ENCODE peak calls at places on chromosomes 2 and 18, in five cellular contexts. One of them, this sample, is unnamed.

GRCh38 chr2:94986392-94986963 is 39.0 kb upstream of the MAL start:
- DNase-seq in activated CD8-positive, alpha-beta T cell treated with anti-CD3 and anti-CD28 coated beads for 36 hours: peak; percentile 73
- DNase-seq in mesothelial cell of epicardium: peak; percentile 54
- DNase-seq in cardiac fibroblast: peak; percentile 75
- DNase-seq in fibroblast of lung: peak; percentile 73
- DNase-seq in this sample: peak; percentile 61

GRCh38 chr2:30267576-30267975 is 36.2 kb downstream of the LBH start:
- DNase-seq in activated CD8-positive, alpha-beta T cell treated with anti-CD3 and anti-CD28 coated beads for 36 hours: peak; percentile 63
- DNase-seq in mesothelial cell of epicardium: no peak
- DNase-seq in cardiac fibroblast: no peak
- DNase-seq in fibroblast of lung: no peak
- DNase-seq in this sample: no peak

GRCh38 chr2:28193552-28194383 is 198.9 kb upstream of the FOSL2 start:
- DNase-seq in activated CD8-positive, alpha-beta T cell treated with anti-CD3 and anti-CD28 coated beads for 36 hours: peak; percentile 5
- DNase-seq in mesothelial cell of epicardium: no peak
- DNase-seq in cardiac fibroblast: no peak
- DNase-seq in fibroblast of lung: peak; percentile 54
- DNase-seq in this sample: no peak

GRCh38 chr2:241539616-241540374 is 18.8 kb upstream of the BOK start:
- DNase-seq in activated CD8-positive, alpha-beta T cell treated with anti-CD3 and anti-CD28 coated beads for 36 hours: no peak
- DNase-seq in mesothelial cell of epicardium: no peak
- DNase-seq in cardiac fibroblast: no peak
- DNase-seq in fibroblast of lung: no peak
- DNase-seq in this sample: no peak

GRCh38 chr2:55962910-55963309 is 39.3 kb upstream of the EFEMP1 start:
- DNase-seq in activated CD8-positive, alpha-beta T cell treated with anti-CD3 and anti-CD28 coated beads for 36 hours: no peak
- DNase-seq in mesothelial cell of epicardium: no peak
- DNase-seq in cardiac fibroblast: no peak
- DNase-seq in fibroblast of lung: no peak
- DNase-seq in this sample: no peak

GRCh38 chr2:1743396-1744150 is 742 bp downstream of the PXDN start:
- DNase-seq in activated CD8-positive, alpha-beta T cell treated with anti-CD3 and anti-CD28 coated beads for 36 hours: peak; percentile 5
- DNase-seq in mesothelial cell of epicardium: peak; percentile 66
- DNase-seq in cardiac fibroblast: peak; percentile 56
- DNase-seq in fibroblast of lung: peak; percentile 74
- DNase-seq in this sample: peak; percentile 58

GRCh38 chr2:112482309-112483046 is 522 bp downstream of the TTL start:
- DNase-seq in activated CD8-positive, alpha-beta T cell treated with anti-CD3 and anti-CD28 coated beads for 36 hours: peak; percentile 42
- DNase-seq in mesothelial cell of epicardium: peak; percentile 63
- DNase-seq in cardiac fibroblast: peak; percentile 48
- DNase-seq in fibroblast of lung: peak; percentile 47
- DNase-seq in this sample: peak; percentile 39

GRCh38 chr18:9079863-9080528 is 22.5 kb upstream of the NDUFV2 start:
- DNase-seq in activated CD8-positive, alpha-beta T cell treated with anti-CD3 and anti-CD28 coated beads for 36 hours: no peak
- DNase-seq in mesothelial cell of epicardium: peak; percentile 10
- DNase-seq in cardiac fibroblast: no peak
- DNase-seq in fibroblast of lung: no peak
- DNase-seq in this sample: no peak

GRCh38 chr2:43033466-43034241 is 192.8 kb downstream of the ZFP36L2 start:
- DNase-seq in activated CD8-positive, alpha-beta T cell treated with anti-CD3 and anti-CD28 coated beads for 36 hours: no peak
- DNase-seq in mesothelial cell of epicardium: no peak
- DNase-seq in cardiac fibroblast: no peak
- DNase-seq in fibroblast of lung: no peak
- DNase-seq in this sample: no peak

GRCh38 chr2:163735692-163736432 is at the start of gene FIGN:
- DNase-seq in activated CD8-positive, alpha-beta T cell treated with anti-CD3 and anti-CD28 coated beads for 36 hours: no peak
- DNase-seq in mesothelial cell of epicardium: peak; percentile 81
- DNase-seq in cardiac fibroblast: peak; percentile 90
- DNase-seq in fibroblast of lung: peak; percentile 95
- DNase-seq in this sample: peak; percentile 67

GRCh38 chr18:39051013-39051412 is 1485.4 kb upstream of the CELF4 start:
- DNase-seq in activated CD8-positive, alpha-beta T cell treated with anti-CD3 and anti-CD28 coated beads for 36 hours: no peak
- DNase-seq in mesothelial cell of epicardium: no peak
- DNase-seq in cardiac fibroblast: no peak
- DNase-seq in fibroblast of lung: peak; percentile 12
- DNase-seq in this sample: no peak

GRCh38 chr2:37742286-37742685 is 70.8 kb upstream of the CDC42EP3 start:
- DNase-seq in activated CD8-positive, alpha-beta T cell treated with anti-CD3 and anti-CD28 coated beads for 36 hours: no peak
- DNase-seq in mesothelial cell of epicardium: no peak
- DNase-seq in cardiac fibroblast: peak; percentile 77
- DNase-seq in fibroblast of lung: peak; percentile 36
- DNase-seq in this sample: no peak

GRCh38 chr2:228039752-228040534 is 141.5 kb downstream of the SPHKAP start:
- DNase-seq in activated CD8-positive, alpha-beta T cell treated with anti-CD3 and anti-CD28 coated beads for 36 hours: no peak
- DNase-seq in mesothelial cell of epicardium: no peak
- DNase-seq in cardiac fibroblast: peak; percentile 53
- DNase-seq in fibroblast of lung: peak; percentile 35
- DNase-seq in this sample: no peak

GRCh38 chr2:26080356-26080755 is 46.5 kb downstream of the RAB10 start:
- DNase-seq in activated CD8-positive, alpha-beta T cell treated with anti-CD3 and anti-CD28 coated beads for 36 hours: no peak
- DNase-seq in mesothelial cell of epicardium: no peak
- DNase-seq in cardiac fibroblast: peak; percentile 55
- DNase-seq in fibroblast of lung: no peak
- DNase-seq in this sample: no peak

GRCh38 chr18:69787825-69788547 is 159.7 kb downstream of the CD226 start:
- DNase-seq in activated CD8-positive, alpha-beta T cell treated with anti-CD3 and anti-CD28 coated beads for 36 hours: no peak
- DNase-seq in mesothelial cell of epicardium: no peak
- DNase-seq in cardiac fibroblast: peak; percentile 68
- DNase-seq in fibroblast of lung: peak; percentile 67
- DNase-seq in this sample: no peak

GRCh38 chr2:170221317-170222288 is 43.7 kb downstream of the MYO3B start:
- DNase-seq in activated CD8-positive, alpha-beta T cell treated with anti-CD3 and anti-CD28 coated beads for 36 hours: no peak
- DNase-seq in mesothelial cell of epicardium: no peak
- DNase-seq in cardiac fibroblast: peak; percentile 56
- DNase-seq in fibroblast of lung: peak; percentile 68
- DNase-seq in this sample: no peak

GRCh38 chr18:43034683-43035500 is 80.6 kb downstream of the RIT2 start:
- DNase-seq in activated CD8-positive, alpha-beta T cell treated with anti-CD3 and anti-CD28 coated beads for 36 hours: no peak
- DNase-seq in mesothelial cell of epicardium: no peak
- DNase-seq in cardiac fibroblast: no peak
- DNase-seq in fibroblast of lung: no peak
- DNase-seq in this sample: no peak

GRCh38 chr2:28286678-28287077 is 106.0 kb upstream of the FOSL2 start:
- DNase-seq in activated CD8-positive, alpha-beta T cell treated with anti-CD3 and anti-CD28 coated beads for 36 hours: no peak
- DNase-seq in mesothelial cell of epicardium: no peak
- DNase-seq in cardiac fibroblast: peak; percentile 46
- DNase-seq in fibroblast of lung: peak; percentile 86
- DNase-seq in this sample: no peak

GRCh38 chr2:76298022-76298421 is 587.3 kb upstream of the GCFC2 start:
- DNase-seq in activated CD8-positive, alpha-beta T cell treated with anti-CD3 and anti-CD28 coated beads for 36 hours: no peak
- DNase-seq in mesothelial cell of epicardium: no peak
- DNase-seq in cardiac fibroblast: no peak
- DNase-seq in fibroblast of lung: no peak
- DNase-seq in this sample: no peak

GRCh38 chr2:134228493-134228903 is 25.4 kb upstream of the MGAT5 start:
- DNase-seq in activated CD8-positive, alpha-beta T cell treated with anti-CD3 and anti-CD28 coated beads for 36 hours: no peak
- DNase-seq in mesothelial cell of epicardium: no peak
- DNase-seq in cardiac fibroblast: peak; percentile 44
- DNase-seq in fibroblast of lung: no peak
- DNase-seq in this sample: no peak

GRCh38 chr2:200466703-200467418 is 43.0 kb downstream of the KCTD18 start:
- DNase-seq in activated CD8-positive, alpha-beta T cell treated with anti-CD3 and anti-CD28 coated beads for 36 hours: peak; percentile 69
- DNase-seq in mesothelial cell of epicardium: no peak
- DNase-seq in cardiac fibroblast: peak; percentile 72
- DNase-seq in fibroblast of lung: peak; percentile 86
- DNase-seq in this sample: no peak

GRCh38 chr2:235494716-235495372 is 1.0 kb downstream of the AGAP1 start:
- DNase-seq in activated CD8-positive, alpha-beta T cell treated with anti-CD3 and anti-CD28 coated beads for 36 hours: peak; percentile 15
- DNase-seq in mesothelial cell of epicardium: peak; percentile 52
- DNase-seq in cardiac fibroblast: peak; percentile 51
- DNase-seq in fibroblast of lung: peak; percentile 40
- DNase-seq in this sample: peak; percentile 22

GRCh38 chr2:109611467-109612095 is 2.2 kb downstream of the SEPTIN10 start:
- DNase-seq in activated CD8-positive, alpha-beta T cell treated with anti-CD3 and anti-CD28 coated beads for 36 hours: no peak
- DNase-seq in mesothelial cell of epicardium: no peak
- DNase-seq in cardiac fibroblast: peak; percentile 88
- DNase-seq in fibroblast of lung: peak; percentile 95
- DNase-seq in this sample: no peak

GRCh38 chr18:62710417-62710816 is 4.9 kb upstream of the PHLPP1 start:
- DNase-seq in activated CD8-positive, alpha-beta T cell treated with anti-CD3 and anti-CD28 coated beads for 36 hours: no peak
- DNase-seq in mesothelial cell of epicardium: no peak
- DNase-seq in cardiac fibroblast: no peak
- DNase-seq in fibroblast of lung: no peak
- DNase-seq in this sample: no peak

GRCh38 chr2:234863043-234863934 is 88.5 kb upstream of the SH3BP4 start:
- DNase-seq in activated CD8-positive, alpha-beta T cell treated with anti-CD3 and anti-CD28 coated beads for 36 hours: no peak
- DNase-seq in mesothelial cell of epicardium: no peak
- DNase-seq in cardiac fibroblast: peak; percentile 79
- DNase-seq in fibroblast of lung: peak; percentile 86
- DNase-seq in this sample: peak; percentile 35

GRCh38 chr2:193562031-193562430 is 1367.3 kb upstream of the TMEFF2 start:
- DNase-seq in activated CD8-positive, alpha-beta T cell treated with anti-CD3 and anti-CD28 coated beads for 36 hours: no peak
- DNase-seq in mesothelial cell of epicardium: no peak
- DNase-seq in cardiac fibroblast: no peak
- DNase-seq in fibroblast of lung: no peak
- DNase-seq in this sample: no peak

GRCh38 chr2:45242161-45242741 is 233.0 kb upstream of the SIX2 start:
- DNase-seq in activated CD8-positive, alpha-beta T cell treated with anti-CD3 and anti-CD28 coated beads for 36 hours: no peak
- DNase-seq in mesothelial cell of epicardium: no peak
- DNase-seq in cardiac fibroblast: peak; percentile 59
- DNase-seq in fibroblast of lung: peak; percentile 34
- DNase-seq in this sample: no peak

GRCh38 chr2:235773188-235773928 is 279.5 kb downstream of the AGAP1 start:
- DNase-seq in activated CD8-positive, alpha-beta T cell treated with anti-CD3 and anti-CD28 coated beads for 36 hours: no peak
- DNase-seq in mesothelial cell of epicardium: no peak
- DNase-seq in cardiac fibroblast: no peak
- DNase-seq in fibroblast of lung: no peak
- DNase-seq in this sample: no peak

GRCh38 chr2:790634-791245 is 113.5 kb upstream of the TMEM18 start:
- DNase-seq in activated CD8-positive, alpha-beta T cell treated with anti-CD3 and anti-CD28 coated beads for 36 hours: no peak
- DNase-seq in mesothelial cell of epicardium: no peak
- DNase-seq in cardiac fibroblast: no peak
- DNase-seq in fibroblast of lung: no peak
- DNase-seq in this sample: no peak

GRCh38 chr18:59610546-59611140 is 86.6 kb downstream of the CCBE1 start:
- DNase-seq in activated CD8-positive, alpha-beta T cell treated with anti-CD3 and anti-CD28 coated beads for 36 hours: no peak
- DNase-seq in mesothelial cell of epicardium: no peak
- DNase-seq in cardiac fibroblast: no peak
- DNase-seq in fibroblast of lung: no peak
- DNase-seq in this sample: no peak

GRCh38 chr2:234955091-234955511 is 3.3 kb downstream of the SH3BP4 start:
- DNase-seq in activated CD8-positive, alpha-beta T cell treated with anti-CD3 and anti-CD28 coated beads for 36 hours: no peak
- DNase-seq in mesothelial cell of epicardium: no peak
- DNase-seq in cardiac fibroblast: no peak
- DNase-seq in fibroblast of lung: no peak
- DNase-seq in this sample: no peak

GRCh38 chr2:233481368-233482142 is 85.0 kb downstream of the USP40 start:
- DNase-seq in activated CD8-positive, alpha-beta T cell treated with anti-CD3 and anti-CD28 coated beads for 36 hours: no peak
- DNase-seq in mesothelial cell of epicardium: no peak
- DNase-seq in cardiac fibroblast: no peak
- DNase-seq in fibroblast of lung: peak; percentile 17
- DNase-seq in this sample: no peak

GRCh38 chr2:197437380-197437779 is 2.6 kb upstream of the SF3B1 start:
- DNase-seq in activated CD8-positive, alpha-beta T cell treated with anti-CD3 and anti-CD28 coated beads for 36 hours: no peak
- DNase-seq in mesothelial cell of epicardium: no peak
- DNase-seq in cardiac fibroblast: no peak
- DNase-seq in fibroblast of lung: no peak
- DNase-seq in this sample: no peak

GRCh38 chr2:10028407-10028987 is 14.9 kb upstream of the KLF11 start:
- DNase-seq in activated CD8-positive, alpha-beta T cell treated with anti-CD3 and anti-CD28 coated beads for 36 hours: no peak
- DNase-seq in mesothelial cell of epicardium: no peak
- DNase-seq in cardiac fibroblast: no peak
- DNase-seq in fibroblast of lung: no peak
- DNase-seq in this sample: no peak
- TF ChIP-seq CTCF in activated CD8-positive, alpha-beta T cell treated with anti-CD3 and anti-CD28 coated beads for 36 hours: no peak
- TF ChIP-seq CTCF in mesothelial cell of epicardium: no peak
- TF ChIP-seq CTCF in cardiac fibroblast: no peak
- TF ChIP-seq CTCF in fibroblast of lung: no peak
- TF ChIP-seq CTCF in this sample: no peak

DNA sequence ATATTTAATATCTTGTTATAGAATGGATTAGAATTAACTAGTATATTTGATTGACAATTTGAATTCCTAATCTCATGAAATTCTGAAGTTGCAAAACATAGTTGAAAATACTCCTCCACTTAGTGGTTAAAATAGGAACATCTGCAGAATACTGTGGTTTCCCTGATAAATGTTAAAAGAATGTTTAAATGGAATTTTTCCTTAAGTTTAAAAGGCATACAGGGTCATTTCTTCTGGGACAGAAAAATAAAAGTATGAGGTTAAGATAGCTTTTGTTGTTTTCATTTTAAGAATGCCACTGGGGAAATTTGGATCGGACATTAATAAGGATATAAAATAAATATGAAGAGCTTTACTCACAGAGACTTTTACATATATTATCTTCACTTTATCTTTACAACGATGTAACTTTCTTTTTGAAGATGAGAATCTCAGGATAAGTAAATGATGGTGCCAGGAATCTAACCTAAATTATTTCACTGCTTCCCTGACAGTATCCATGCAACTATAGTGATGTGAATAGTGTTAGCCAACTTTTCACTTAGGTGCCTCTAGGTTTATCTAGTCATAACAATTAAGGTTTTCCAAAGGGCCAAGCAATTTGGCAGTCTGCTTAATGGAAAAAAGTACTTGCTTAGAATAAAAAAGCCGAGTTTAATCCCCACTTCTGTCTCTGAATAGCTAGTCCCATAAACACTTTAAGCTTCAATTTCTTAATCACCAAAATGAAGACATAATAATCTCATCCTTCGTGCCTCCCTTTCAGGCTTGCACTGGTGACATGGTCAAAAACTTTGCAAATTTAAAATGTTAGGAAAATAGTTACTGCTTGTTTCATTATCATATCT is 151.8 kb upstream of the STK17B start:
- DNase-seq in activated CD8-positive, alpha-beta T cell treated with anti-CD3 and anti-CD28 coated beads for 36 hours: no peak
- DNase-seq in mesothelial cell of epicardium: no peak
- DNase-seq in cardiac fibroblast: peak; percentile 74
- DNase-seq in fibroblast of lung: peak; percentile 55
- DNase-seq in this sample: no peak
- TF ChIP-seq CTCF in activated CD8-positive, alpha-beta T cell treated with anti-CD3 and anti-CD28 coated beads for 36 hours: no peak
- TF ChIP-seq CTCF in mesothelial cell of epicardium: no peak
- TF ChIP-seq CTCF in cardiac fibroblast: no peak
- TF ChIP-seq CTCF in fibroblast of lung: no peak
- TF ChIP-seq CTCF in this sample: no peak

GRCh38 chr2:15058015-15058414 is 425.5 kb downstream of the LRATD1 start:
- DNase-seq in activated CD8-positive, alpha-beta T cell treated with anti-CD3 and anti-CD28 coated beads for 36 hours: peak; percentile 33
- DNase-seq in mesothelial cell of epicardium: no peak
- DNase-seq in cardiac fibroblast: peak; percentile 1
- DNase-seq in fibroblast of lung: peak; percentile 16
- DNase-seq in this sample: no peak
- TF ChIP-seq CTCF in activated CD8-positive, alpha-beta T cell treated with anti-CD3 and anti-CD28 coated beads for 36 hours: peak; percentile 53
- TF ChIP-seq CTCF in mesothelial cell of epicardium: no peak
- TF ChIP-seq CTCF in cardiac fibroblast: no peak
- TF ChIP-seq CTCF in fibroblast of lung: peak; percentile 23
- TF ChIP-seq CTCF in this sample: peak; percentile 50

DNA sequence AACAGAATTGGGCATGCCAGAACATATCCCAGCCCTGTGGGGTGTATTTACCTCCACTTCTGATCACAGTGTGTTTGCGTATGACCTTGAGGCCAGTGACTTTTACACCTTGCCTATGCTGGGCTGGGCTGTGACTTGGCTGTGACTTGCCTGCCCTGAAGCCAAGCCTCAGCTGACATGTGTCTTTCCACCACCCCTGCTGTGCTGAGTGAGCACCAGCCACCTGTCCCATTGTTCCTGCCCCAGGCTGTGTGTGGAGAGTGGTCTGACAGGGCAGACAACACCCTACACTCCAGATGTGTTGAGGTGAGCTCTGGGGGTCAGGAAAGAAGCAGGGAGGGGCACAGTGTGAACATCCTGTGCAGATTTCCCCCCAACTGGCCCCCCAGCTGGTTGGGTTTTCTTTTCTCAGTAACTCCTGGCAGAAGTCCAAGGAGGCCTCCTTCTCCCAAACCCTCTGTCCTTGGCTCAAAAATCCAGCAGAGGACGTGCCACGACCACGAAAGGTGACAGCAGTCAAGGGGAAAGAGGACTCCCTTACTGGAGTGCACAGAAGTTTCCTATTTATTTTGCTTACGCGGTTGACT is 5.1 kb upstream of the STEAP3 start:
- DNase-seq in activated CD8-positive, alpha-beta T cell treated with anti-CD3 and anti-CD28 coated beads for 36 hours: no peak
- DNase-seq in mesothelial cell of epicardium: no peak
- DNase-seq in cardiac fibroblast: peak; percentile 74
- DNase-seq in fibroblast of lung: peak; percentile 81
- DNase-seq in this sample: no peak
- TF ChIP-seq CTCF in activated CD8-positive, alpha-beta T cell treated with anti-CD3 and anti-CD28 coated beads for 36 hours: no peak
- TF ChIP-seq CTCF in mesothelial cell of epicardium: no peak
- TF ChIP-seq CTCF in cardiac fibroblast: peak; percentile 60
- TF ChIP-seq CTCF in fibroblast of lung: peak; percentile 34
- TF ChIP-seq CTCF in this sample: peak; percentile 49